ENCODE peak calls at places on chromosomes 3 and 15, in eight cellular contexts. A is stimulated activated CD4-positive, alpha-beta T cell treated with anti-CD3 and anti-CD28 coated beads, TNF-alpha, amount 100 ng/mL, for 24 hours; E is NCI-H524 treated with DMSO at 0.1 percent for 48 hours; Q is NCI-H748 treated with DMSO at 0.1 percent for 48 hours; V is T-helper 17 cell; H is hepatocyte; L is D341Med; J is SW 1271. C is an unnamed sample.

GRCh38 chr3:43693594-43693993 is 2.9 kb downstream of the ABHD5 start:
- DNase-seq in A (no peak), E (no peak), Q (no peak), V (no peak), H (no peak), L (no peak), J (no peak), C (no peak)

GRCh38 chr3:152127058-152127457 is 141.7 kb upstream of the MBNL1 start:
- DNase-seq in A (no peak), E (no peak), Q (no peak), V (no peak), H (no peak), L (no peak), J (no peak), C (no peak)

GRCh38 chr3:131849640-131850039 is 185.2 kb downstream of the CPNE4 start:
- DNase-seq in A (no peak), E (no peak), Q (no peak), V (no peak), H (no peak), L (no peak), J (no peak), C (no peak)

GRCh38 chr3:17730318-17730967 is 12.0 kb downstream of the TBC1D5 start:
- DNase-seq in A (no peak), E (no peak), Q (peak; percentile 12), V (no peak), H (peak; percentile 16), L (no peak), J (no peak), C (peak; percentile 55)

GRCh38 chr3:178275793-178276192 is 260.4 kb upstream of the KCNMB2 start:
- DNase-seq in A (no peak), E (no peak), Q (no peak), V (no peak), H (no peak), L (no peak), J (no peak), C (no peak)

GRCh38 chr3:5798809-5799208 is 611.3 kb downstream of the EDEM1 start:
- DNase-seq in A (no peak), E (no peak), Q (no peak), V (no peak), H (no peak), L (no peak), J (no peak), C (no peak)

GRCh38 chr3:149397528-149397927 is 20.1 kb upstream of the TM4SF1 start:
- DNase-seq in A (no peak), E (no peak), Q (no peak), V (no peak), H (no peak), L (no peak), J (no peak), C (no peak)

GRCh38 chr3:170033489-170033888 is 4.3 kb upstream of the GPR160 start:
- DNase-seq in A (no peak), E (no peak), Q (no peak), V (peak; percentile 36), H (no peak), L (no peak), J (no peak), C (no peak)

GRCh38 chr3:181358555-181358954 is 353.2 kb upstream of the SOX2 start:
- DNase-seq in A (no peak), E (no peak), Q (no peak), V (no peak), H (no peak), L (no peak), J (no peak), C (no peak)

GRCh38 chr15:79105141-79105540 is 14.6 kb upstream of the RASGRF1 start:
- DNase-seq in A (no peak), E (no peak), Q (no peak), V (no peak), H (no peak), L (no peak), J (no peak), C (no peak)

GRCh38 chr3:46416134-46417119 is 9.4 kb downstream of the CCRL2 start:
- DNase-seq in A (no peak), E (peak; percentile 79), Q (peak; percentile 83), V (no peak), H (no peak), L (no peak), J (no peak), C (no peak)

GRCh38 chr3:102238362-102238761 is 196.5 kb upstream of the ZPLD1 start:
- DNase-seq in A (no peak), E (no peak), Q (peak; percentile 37), V (no peak), H (peak; percentile 35), L (no peak), J (no peak), C (no peak)

GRCh38 chr15:69525543-69525942 is 72.9 kb downstream of the RPLP1 start:
- DNase-seq in A (no peak), E (no peak), Q (no peak), V (no peak), H (no peak), L (no peak), J (no peak), C (no peak)

GRCh38 chr3:125043599-125044151 is 12.1 kb downstream of the HEG1 start:
- DNase-seq in A (no peak), E (no peak), Q (no peak), V (no peak), H (no peak), L (no peak), J (no peak), C (no peak)

GRCh38 chr15:101454365-101454764 is 35.1 kb downstream of the PCSK6 start:
- DNase-seq in A (no peak), E (no peak), Q (no peak), V (no peak), H (no peak), L (no peak), J (no peak), C (no peak)

GRCh38 chr3:187211532-187212274 is 14.4 kb downstream of the RTP1 start:
- DNase-seq in A (no peak), E (peak; percentile 14), Q (no peak), V (no peak), H (no peak), L (no peak), J (no peak), C (no peak)

GRCh38 chr3:56254261-56254660 is 214.0 kb downstream of the ERC2 start:
- DNase-seq in A (no peak), E (no peak), Q (no peak), V (no peak), H (peak; percentile 23), L (no peak), J (no peak), C (no peak)

GRCh38 chr3:32586361-32586760 is 15.7 kb upstream of the DYNC1LI1 start:
- DNase-seq in A (no peak), E (peak; percentile 75), Q (no peak), V (no peak), H (no peak), L (no peak), J (no peak), C (no peak)

GRCh38 chr15:73870700-73871408 is 2.5 kb upstream of the TBC1D21 start:
- DNase-seq in A (no peak), E (no peak), Q (no peak), V (no peak), H (peak; percentile 33), L (no peak), J (no peak), C (no peak)

GRCh38 chr3:47323431-47324277 is 40.9 kb downstream of the KLHL18 start:
- DNase-seq in A (no peak), E (no peak), Q (no peak), V (no peak), H (peak; percentile 19), L (no peak), J (no peak), C (no peak)

GRCh38 chr3:46629571-46630517 is 17.5 kb downstream of the FAM240A start:
- DNase-seq in A (peak; percentile 62), E (peak; percentile 14), Q (no peak), V (peak; percentile 74), H (peak; percentile 94), L (peak; percentile 82), J (peak; percentile 28), C (peak; percentile 82)

GRCh38 chr3:107740992-107741896 is 218.5 kb downstream of the BBX start:
- DNase-seq in A (no peak), E (peak; percentile 14), Q (no peak), V (no peak), H (no peak), L (no peak), J (no peak), C (no peak)

GRCh38 chr3:40170395-40170794 is 139.1 kb upstream of the EIF1B start:
- DNase-seq in A (no peak), E (no peak), Q (no peak), V (no peak), H (no peak), L (no peak), J (no peak), C (no peak)

C was measured in left lung.